ENCODE peak calls at places on chromosomes 5 and 9, in four cellular contexts. A, X, V and G are unnamed samples.

GRCh38 chr5:56900858-56901578 is 8.4 kb upstream of the SETD9 start:
- DNase-seq in A (peak; percentile 16), X (peak; percentile 19), V (peak; percentile 31), G (peak; percentile 47)

GRCh38 chr9:2281803-2282185 is 266.6 kb downstream of the SMARCA2 start:
- DNase-seq in A (no peak), X (peak; percentile 76), V (no peak), G (no peak)

GRCh38 chr5:36985387-36985786 is 108.8 kb downstream of the NIPBL start:
- DNase-seq in A (no peak), X (peak; percentile 54), V (no peak), G (no peak)

GRCh38 chr5:173514666-173515065 is 101.8 kb downstream of the BOD1 start:
- DNase-seq in A (no peak), X (peak; percentile 7), V (no peak), G (no peak)

GRCh38 chr9:131273146-131273545 is 3.2 kb downstream of the FAM78A start:
- DNase-seq in A (no peak), X (no peak), V (no peak), G (no peak)

GRCh38 chr5:146766013-146766412 is 112.5 kb downstream of the PPP2R2B start:
- DNase-seq in A (no peak), X (peak; percentile 75), V (no peak), G (no peak)

GRCh38 chr5:72079288-72079687 is 28.0 kb upstream of the MAP1B start:
- DNase-seq in A (no peak), X (no peak), V (peak; percentile 26), G (no peak)

GRCh38 chr5:150946351-150946905 is 41.6 kb upstream of the ZNF300 start:
- DNase-seq in A (peak; percentile 62), X (peak; percentile 89), V (no peak), G (no peak)

GRCh38 chr5:40017151-40017550 is 592.4 kb upstream of the DAB2 start:
- DNase-seq in A (no peak), X (no peak), V (no peak), G (no peak)

GRCh38 chr9:136544549-136545064 is 1.2 kb downstream of the NOTCH1 start:
- DNase-seq in A (peak; percentile 63), X (no peak), V (peak; percentile 80), G (no peak)

GRCh38 chr5:4640793-4641192 is 499.3 kb upstream of the ADAMTS16 start:
- DNase-seq in A (no peak), X (peak; percentile 45), V (no peak), G (peak; percentile 21)

GRCh38 chr5:54895816-54896341 is 89.5 kb downstream of the ESM1 start:
- DNase-seq in A (peak; percentile 36), X (peak; percentile 65), V (peak; percentile 7), G (peak; percentile 18)

GRCh38 chr5:10559883-10560282 is 4.0 kb upstream of the ANKRD33B start:
- DNase-seq in A (no peak), X (peak; percentile 25), V (no peak), G (no peak)

GRCh38 chr9:120394058-120394669 is 185.8 kb downstream of the CDK5RAP2 start:
- DNase-seq in A (no peak), X (peak; percentile 97), V (no peak), G (no peak)

GRCh38 chr9:26949604-26950003 is 2.6 kb upstream of the PLAA start:
- DNase-seq in A (no peak), X (peak; percentile 59), V (no peak), G (no peak)

GRCh38 chr5:54868511-54869483 is 116.6 kb downstream of the ESM1 start:
- DNase-seq in A (no peak), X (no peak), V (no peak), G (no peak)

GRCh38 chr9:9299134-9299533 is 1313.7 kb downstream of the PTPRD start:
- DNase-seq in A (peak; percentile 0), X (no peak), V (no peak), G (no peak)

GRCh38 chr9:93984860-93985259 is 29.7 kb upstream of the BARX1 start:
- DNase-seq in A (no peak), X (no peak), V (no peak), G (no peak)

GRCh38 chr9:18405240-18405639 is 68.7 kb upstream of the ADAMTSL1 start:
- DNase-seq in A (no peak), X (peak; percentile 35), V (no peak), G (no peak)

GRCh38 chr9:138010861-138011260 is 133.3 kb downstream of the CACNA1B start:
- DNase-seq in A (no peak), X (no peak), V (no peak), G (no peak)

GRCh38 chr5:97171703-97172102 is 11.3 kb downstream of the RIOK2 start:
- DNase-seq in A (no peak), X (no peak), V (no peak), G (no peak)

GRCh38 chr9:25681270-25681669 is 3.0 kb upstream of the TUSC1 start:
- DNase-seq in A (no peak), X (peak; percentile 68), V (no peak), G (no peak)

GRCh38 chr5:97545856-97546570 is 363.0 kb upstream of the RIOK2 start:
- DNase-seq in A (no peak), X (peak; percentile 33), V (no peak), G (no peak)

GRCh38 chr5:167378894-167379723 is 912.3 kb upstream of the WWC1 start:
- DNase-seq in A (no peak), X (no peak), V (no peak), G (no peak)

GRCh38 chr9:131839281-131840084 is 99.6 kb upstream of the RAPGEF1 start:
- DNase-seq in A (no peak), X (peak; percentile 80), V (peak; percentile 60), G (no peak)

GRCh38 chr5:131988601-131989000 is 22.9 kb downstream of the ACSL6 start:
- DNase-seq in A (no peak), X (no peak), V (no peak), G (no peak)

GRCh38 chr9:80251778-80252177 is 680.0 kb downstream of the TLE4 start:
- DNase-seq in A (no peak), X (no peak), V (no peak), G (no peak)

GRCh38 chr9:130150779-130151381 is 21.3 kb upstream of the NCS1 start:
- DNase-seq in A (no peak), X (peak; percentile 79), V (no peak), G (no peak)

GRCh38 chr9:33676746-33677505 is 118.4 kb upstream of the PRSS3 start:
- DNase-seq in A (peak; percentile 84), X (peak; percentile 36), V (peak; percentile 9), G (peak; percentile 45)

GRCh38 chr9:93011114-93011513 is 47.4 kb upstream of the SUSD3 start:
- DNase-seq in A (no peak), X (no peak), V (no peak), G (no peak)

GRCh38 chr9:89448381-89448780 is 49.5 kb downstream of the SEMA4D start:
- DNase-seq in A (no peak), X (no peak), V (no peak), G (no peak)

GRCh38 chr9:2613730-2614271 is 7.8 kb upstream of the VLDLR start:
- DNase-seq in A (no peak), X (no peak), V (no peak), G (no peak)

GRCh38 chr5:147507480-147508126 is 2.3 kb downstream of the DPYSL3 start:
- DNase-seq in A (no peak), X (peak; percentile 83), V (no peak), G (no peak)

GRCh38 chr9:115373000-115373709 is 255.2 kb upstream of the TNC start:
- DNase-seq in A (no peak), X (peak; percentile 99), V (peak; percentile 77), G (no peak)

GRCh38 chr5:180097163-180097894 is 25.8 kb upstream of the RNF130 start:
- DNase-seq in A (no peak), X (no peak), V (no peak), G (no peak)

GRCh38 chr9:86983260-86984255 is 36.3 kb upstream of the GAS1 start:
- DNase-seq in A (no peak), X (peak; percentile 83), V (no peak), G (no peak)

GRCh38 chr5:61263072-61263471 is 69.0 kb upstream of the ZSWIM6 start:
- DNase-seq in A (no peak), X (no peak), V (no peak), G (no peak)

GRCh38 chr5:174589011-174589410 is 135.4 kb upstream of the MSX2 start:
- DNase-seq in A (no peak), X (no peak), V (no peak), G (no peak)

GRCh38 chr5:159096555-159097460 is 2.9 kb downstream of the EBF1 start:
- DNase-seq in A (no peak), X (no peak), V (no peak), G (peak; percentile 38)
- H3K4me2 ChIP-seq in A (no peak overlapping the region), X (peak overlapping the region; percentile 95), V (no peak overlapping the region), G (peak overlapping the region; percentile 29)

DNA sequence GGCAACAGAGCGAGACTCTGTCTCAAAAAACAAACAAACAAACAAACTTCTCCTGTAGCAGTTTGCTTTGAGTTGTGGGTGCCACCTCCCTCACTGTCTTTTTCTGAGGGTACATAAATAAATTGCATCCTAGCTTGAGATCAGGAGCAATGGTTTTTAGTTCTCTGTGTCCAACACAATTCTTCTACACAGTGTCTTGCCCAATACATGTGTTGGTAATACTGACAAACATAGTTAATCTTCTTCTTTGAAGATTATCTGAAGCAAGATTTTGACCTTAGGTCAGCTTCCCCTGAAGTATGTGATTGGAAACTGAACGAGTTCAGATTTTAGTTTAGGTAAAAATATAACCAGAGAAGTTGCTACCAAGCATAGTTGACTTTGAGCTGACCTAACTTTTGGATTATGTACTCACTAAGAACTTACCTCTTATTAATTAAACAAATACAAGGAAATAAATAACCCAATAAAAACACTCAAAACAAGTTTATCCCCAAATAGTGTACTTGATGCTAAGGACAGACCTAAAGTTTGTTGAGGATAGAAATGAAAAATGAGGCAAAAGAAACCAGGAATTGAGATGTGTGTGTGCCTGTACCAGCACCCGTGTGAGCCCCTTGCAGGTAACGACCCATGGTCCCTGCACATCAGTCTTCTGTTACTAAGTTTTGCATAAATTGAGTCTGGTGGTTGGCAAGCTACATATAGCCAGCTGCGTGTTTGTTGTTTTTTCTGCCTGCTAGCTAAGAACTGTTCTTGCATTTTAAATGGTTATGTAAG is 16.2 kb downstream of the TJP2 start:
- DNase-seq in A (no peak), X (no peak), V (no peak), G (no peak)
- H3K4me2 ChIP-seq in A (no peak overlapping the region), X (no peak overlapping the region), V (no peak overlapping the region), G (no peak overlapping the region)

GRCh38 chr5:100852988-100853449 is 50.1 kb downstream of the ST8SIA4 start:
- DNase-seq in A (no peak), X (no peak), V (no peak), G (no peak)
- H3K4me2 ChIP-seq in A (no peak overlapping the region), X (no peak overlapping the region), V (no peak overlapping the region), G (no peak overlapping the region)

DNA sequence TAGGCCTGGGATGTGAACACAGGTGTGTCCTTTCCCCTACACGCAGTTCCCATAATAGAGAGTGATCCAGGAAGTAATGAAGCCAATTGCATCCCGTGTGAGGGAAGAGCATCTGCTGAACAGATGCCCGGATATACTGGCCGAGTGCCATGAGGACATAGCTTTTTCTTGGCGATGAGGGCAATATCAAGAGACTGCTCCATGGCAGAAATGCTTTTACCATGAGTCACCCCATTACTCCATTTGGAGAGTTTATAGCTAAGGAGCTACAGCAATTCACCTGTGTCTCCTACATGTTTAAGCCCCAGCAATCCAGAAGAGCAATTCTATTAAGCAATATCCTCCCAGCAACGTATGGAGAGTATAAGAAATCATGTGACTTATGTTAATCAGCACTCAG is 222.0 kb upstream of the KLF4 start:
- DNase-seq in A (peak; percentile 25), X (peak; percentile 89), V (peak; percentile 80), G (no peak)
- H3K4me2 ChIP-seq in A (peak overlapping the region; percentile 42), X (no peak overlapping the region), V (peak overlapping the region; percentile 59), G (no peak overlapping the region)